ENCODE peak calls at places on chromosomes 5 and 9, in nine cellular contexts. One of them, this sample, is unnamed.

GRCh38 chr5:172438304-172438652 is 16.0 kb downstream of the SH3PXD2B start:
- DNase-seq in H9: no peak
- DNase-seq in activated T-helper 9 cell treated with anti-CD3 and anti-CD28 coated beads, Interleukin-2, amount 50 U/mL, for 16 hours: no peak
- DNase-seq in osteocyte: no peak
- DNase-seq in naive thymus-derived CD8-positive, alpha-beta T cell: no peak
- DNase-seq in putamen: no peak
- DNase-seq in EL: no peak
- DNase-seq in SW480: no peak
- DNase-seq in AG09319: no peak
- DNase-seq in this sample: no peak

GRCh38 chr9:27303219-27303618 is 6.3 kb upstream of the EQTN start:
- DNase-seq in activated T-helper 9 cell treated with anti-CD3 and anti-CD28 coated beads, Interleukin-2, amount 50 U/mL, for 16 hours: no peak
- DNase-seq in osteocyte: no peak
- DNase-seq in SW480: peak; percentile 2
- DNase-seq in naive thymus-derived CD8-positive, alpha-beta T cell: no peak
- DNase-seq in putamen: no peak
- DNase-seq in EL: peak; percentile 28
- DNase-seq in H9: peak; percentile 52
- DNase-seq in AG09319: no peak
- DNase-seq in this sample: no peak

GRCh38 chr9:99823392-99824377 is 2.0 kb downstream of the NR4A3 start:
- DNase-seq in AG09319: no peak
- DNase-seq in SW480: peak; percentile 22
- DNase-seq in EL: peak; percentile 52
- DNase-seq in naive thymus-derived CD8-positive, alpha-beta T cell: peak; percentile 59
- DNase-seq in putamen: no peak
- DNase-seq in activated T-helper 9 cell treated with anti-CD3 and anti-CD28 coated beads, Interleukin-2, amount 50 U/mL, for 16 hours: peak; percentile 70
- DNase-seq in osteocyte: no peak
- DNase-seq in H9: peak; percentile 51
- DNase-seq in this sample: no peak

GRCh38 chr5:6850033-6850432 is 136.8 kb downstream of the TENT4A start:
- DNase-seq in putamen: no peak
- DNase-seq in osteocyte: peak; percentile 68
- DNase-seq in H9: peak; percentile 2
- DNase-seq in AG09319: no peak
- DNase-seq in activated T-helper 9 cell treated with anti-CD3 and anti-CD28 coated beads, Interleukin-2, amount 50 U/mL, for 16 hours: no peak
- DNase-seq in naive thymus-derived CD8-positive, alpha-beta T cell: no peak
- DNase-seq in EL: no peak
- DNase-seq in SW480: no peak
- DNase-seq in this sample: no peak

GRCh38 chr9:121810489-121810888 is 159.1 kb downstream of the DAB2IP start:
- DNase-seq in SW480: no peak
- DNase-seq in EL: no peak
- DNase-seq in putamen: no peak
- DNase-seq in activated T-helper 9 cell treated with anti-CD3 and anti-CD28 coated beads, Interleukin-2, amount 50 U/mL, for 16 hours: no peak
- DNase-seq in AG09319: no peak
- DNase-seq in osteocyte: no peak
- DNase-seq in naive thymus-derived CD8-positive, alpha-beta T cell: no peak
- DNase-seq in H9: no peak
- DNase-seq in this sample: no peak

GRCh38 chr9:21455320-21455719 is 15.1 kb downstream of the IFNA1 start:
- DNase-seq in EL: peak; percentile 39
- DNase-seq in SW480: peak; percentile 52
- DNase-seq in activated T-helper 9 cell treated with anti-CD3 and anti-CD28 coated beads, Interleukin-2, amount 50 U/mL, for 16 hours: no peak
- DNase-seq in H9: peak; percentile 54
- DNase-seq in AG09319: no peak
- DNase-seq in osteocyte: no peak
- DNase-seq in putamen: peak; percentile 24
- DNase-seq in naive thymus-derived CD8-positive, alpha-beta T cell: peak; percentile 28
- DNase-seq in this sample: peak; percentile 14

GRCh38 chr5:14034991-14035390 is 90.5 kb upstream of the DNAH5 start:
- DNase-seq in naive thymus-derived CD8-positive, alpha-beta T cell: no peak
- DNase-seq in SW480: no peak
- DNase-seq in putamen: no peak
- DNase-seq in osteocyte: peak; percentile 36
- DNase-seq in H9: no peak
- DNase-seq in activated T-helper 9 cell treated with anti-CD3 and anti-CD28 coated beads, Interleukin-2, amount 50 U/mL, for 16 hours: no peak
- DNase-seq in EL: peak; percentile 24
- DNase-seq in AG09319: no peak
- DNase-seq in this sample: no peak

GRCh38 chr5:136809382-136809781 is 444.0 kb upstream of the TRPC7 start:
- DNase-seq in putamen: no peak
- DNase-seq in AG09319: no peak
- DNase-seq in naive thymus-derived CD8-positive, alpha-beta T cell: no peak
- DNase-seq in activated T-helper 9 cell treated with anti-CD3 and anti-CD28 coated beads, Interleukin-2, amount 50 U/mL, for 16 hours: no peak
- DNase-seq in SW480: no peak
- DNase-seq in EL: no peak
- DNase-seq in H9: no peak
- DNase-seq in osteocyte: no peak
- DNase-seq in this sample: no peak

GRCh38 chr9:83401328-83401895 is 136.8 kb downstream of the FRMD3 start:
- DNase-seq in putamen: no peak
- DNase-seq in EL: no peak
- DNase-seq in osteocyte: no peak
- DNase-seq in H9: no peak
- DNase-seq in activated T-helper 9 cell treated with anti-CD3 and anti-CD28 coated beads, Interleukin-2, amount 50 U/mL, for 16 hours: no peak
- DNase-seq in naive thymus-derived CD8-positive, alpha-beta T cell: no peak
- DNase-seq in SW480: no peak
- DNase-seq in AG09319: no peak
- DNase-seq in this sample: no peak

GRCh38 chr9:88742483-88742882 is 207.5 kb downstream of the NXNL2 start:
- DNase-seq in SW480: no peak
- DNase-seq in AG09319: peak; percentile 79
- DNase-seq in osteocyte: no peak
- DNase-seq in putamen: no peak
- DNase-seq in activated T-helper 9 cell treated with anti-CD3 and anti-CD28 coated beads, Interleukin-2, amount 50 U/mL, for 16 hours: no peak
- DNase-seq in EL: peak; percentile 56
- DNase-seq in H9: no peak
- DNase-seq in naive thymus-derived CD8-positive, alpha-beta T cell: no peak
- DNase-seq in this sample: no peak

GRCh38 chr9:78882501-78882900 is 585.6 kb downstream of the PSAT1 start:
- DNase-seq in naive thymus-derived CD8-positive, alpha-beta T cell: no peak
- DNase-seq in SW480: no peak
- DNase-seq in osteocyte: no peak
- DNase-seq in H9: no peak
- DNase-seq in EL: no peak
- DNase-seq in putamen: no peak
- DNase-seq in activated T-helper 9 cell treated with anti-CD3 and anti-CD28 coated beads, Interleukin-2, amount 50 U/mL, for 16 hours: no peak
- DNase-seq in AG09319: no peak
- DNase-seq in this sample: no peak

GRCh38 chr9:118954822-118955221 is 414.4 kb downstream of the BRINP1 start:
- DNase-seq in H9: no peak
- DNase-seq in activated T-helper 9 cell treated with anti-CD3 and anti-CD28 coated beads, Interleukin-2, amount 50 U/mL, for 16 hours: no peak
- DNase-seq in putamen: no peak
- DNase-seq in osteocyte: no peak
- DNase-seq in SW480: no peak
- DNase-seq in EL: no peak
- DNase-seq in naive thymus-derived CD8-positive, alpha-beta T cell: no peak
- DNase-seq in AG09319: no peak
- DNase-seq in this sample: no peak

GRCh38 chr5:72282878-72283277 is 37.2 kb downstream of the MRPS27 start:
- DNase-seq in SW480: no peak
- DNase-seq in activated T-helper 9 cell treated with anti-CD3 and anti-CD28 coated beads, Interleukin-2, amount 50 U/mL, for 16 hours: no peak
- DNase-seq in H9: no peak
- DNase-seq in osteocyte: no peak
- DNase-seq in naive thymus-derived CD8-positive, alpha-beta T cell: no peak
- DNase-seq in AG09319: no peak
- DNase-seq in EL: peak; percentile 54
- DNase-seq in putamen: no peak
- DNase-seq in this sample: no peak

GRCh38 chr5:41925555-41925946 is 470 bp downstream of the FBXO4 start:
- DNase-seq in putamen: peak; percentile 17
- DNase-seq in activated T-helper 9 cell treated with anti-CD3 and anti-CD28 coated beads, Interleukin-2, amount 50 U/mL, for 16 hours: no peak
- DNase-seq in naive thymus-derived CD8-positive, alpha-beta T cell: no peak
- DNase-seq in EL: peak; percentile 60
- DNase-seq in AG09319: no peak
- DNase-seq in H9: no peak
- DNase-seq in osteocyte: no peak
- DNase-seq in SW480: peak; percentile 26
- DNase-seq in this sample: no peak

This sample was measured in T-cell.